ENCODE peak calls at places on chromosome 6, in nine cellular contexts. J is adrenal gland; P is endothelial cell of umbilical vein; L is ovary; K is CD8-positive, alpha-beta T cell; I is prostate gland; A is IMR-90; D is stomach; M is pancreas. X is an unnamed sample.

GRCh38 chr6:45185403-45186251 is 142.5 kb upstream of the RUNX2 start:
- DNase-seq in A (no peak), D (no peak), J (no peak), P (no peak), I (no peak), K (peak; percentile 22), L (no peak), M (no peak), X (no peak)

GRCh38 chr6:24918641-24919403 is 16.9 kb downstream of the RIPOR2 start:
- DNase-seq in P (no peak), A (no peak), L (no peak), J (no peak), I (no peak), M (no peak), K (no peak), D (no peak), X (no peak)

GRCh38 chr6:139981066-139981624 is 606.7 kb upstream of the CITED2 start:
- DNase-seq in L (no peak), A (no peak), D (no peak), P (no peak), K (no peak), I (no peak), J (no peak), M (no peak), X (no peak)

GRCh38 chr6:109869398-109870165 is 108.5 kb upstream of the GPR6 start:
- DNase-seq in M (no peak), D (no peak), L (peak; percentile 60), J (no peak), I (no peak), P (no peak), A (peak; percentile 21), K (no peak), X (no peak)

GRCh38 chr6:3094815-3095214 is 23.7 kb upstream of the BPHL start:
- DNase-seq in P (no peak), J (no peak), L (no peak), K (no peak), M (no peak), D (no peak), I (no peak), A (no peak), X (no peak)

GRCh38 chr6:168330403-168330802 is 10.8 kb upstream of the DACT2 start:
- DNase-seq in P (no peak), L (no peak), K (no peak), M (no peak), A (no peak), I (no peak), D (no peak), J (no peak), X (no peak)

GRCh38 chr6:134177753-134178229 is 125.4 kb upstream of the SLC2A12 start:
- DNase-seq in I (no peak), A (peak; percentile 69), M (no peak), D (no peak), J (no peak), L (no peak), K (no peak), P (no peak), X (no peak)

GRCh38 chr6:79868098-79868722 is 79.1 kb downstream of the ELOVL4 start:
- DNase-seq in K (no peak), J (peak; percentile 41), L (no peak), I (peak; percentile 25), D (no peak), P (peak; percentile 81), A (peak; percentile 62), M (peak; percentile 37), X (no peak)

GRCh38 chr6:130831598-130831997 is 4.4 kb downstream of the SMLR1 start:
- DNase-seq in L (no peak), M (no peak), I (no peak), P (no peak), A (no peak), D (no peak), K (no peak), J (no peak), X (no peak)

GRCh38 chr6:71072508-71072907 is 115.6 kb upstream of the B3GAT2 start:
- DNase-seq in A (peak; percentile 11), L (no peak), I (no peak), K (no peak), M (no peak), D (no peak), P (no peak), J (no peak), X (no peak)

GRCh38 chr6:55239099-55239498 is 64.8 kb downstream of the HCRTR2 start:
- DNase-seq in J (no peak), M (peak; percentile 55), D (no peak), P (peak; percentile 28), A (no peak), I (no peak), K (no peak), L (no peak), X (no peak)

GRCh38 chr6:105824732-105825131 is 261.4 kb upstream of the PRDM1 start:
- DNase-seq in M (no peak), I (no peak), L (no peak), P (no peak), J (no peak), D (no peak), A (peak; percentile 81), K (no peak), X (no peak)

GRCh38 chr6:170291271-170292110 is 613 bp upstream of the DLL1 start:
- DNase-seq in L (no peak), D (peak; percentile 57), I (peak; percentile 72), P (peak; percentile 44), K (peak; percentile 55), A (no peak), J (no peak), M (no peak), X (no peak)

GRCh38 chr6:33410711-33411631 is at the start of gene PHF1:
- DNase-seq in D (peak; percentile 77), I (peak; percentile 76), J (no peak), P (peak; percentile 46), M (peak; percentile 78), K (peak; percentile 91), A (peak; percentile 80), L (peak; percentile 84), X (peak; percentile 54)

GRCh38 chr6:4301871-4302270 is 166.5 kb upstream of the ECI2 start:
- DNase-seq in D (no peak), J (no peak), P (no peak), I (no peak), K (no peak), L (no peak), M (no peak), A (no peak), X (no peak)

GRCh38 chr6:4300917-4301316 is 165.5 kb upstream of the ECI2 start:
- DNase-seq in J (no peak), D (no peak), A (no peak), P (no peak), K (no peak), L (no peak), I (no peak), M (no peak), X (no peak)

GRCh38 chr6:4296552-4296951 is 161.2 kb upstream of the ECI2 start:
- DNase-seq in A (no peak), M (no peak), D (no peak), L (no peak), I (no peak), J (no peak), P (no peak), K (no peak), X (no peak)

GRCh38 chr6:4297348-4297747 is 162.0 kb upstream of the ECI2 start:
- DNase-seq in A (no peak), I (no peak), M (no peak), P (no peak), K (no peak), D (no peak), J (no peak), L (no peak), X (peak; percentile 47)

GRCh38 chr6:4299476-4299875 is 164.1 kb upstream of the ECI2 start:
- DNase-seq in A (no peak), I (no peak), P (peak; percentile 22), D (no peak), K (no peak), J (no peak), M (no peak), L (no peak), X (no peak)
- H3K4me3 ChIP-seq in A (no peak overlapping the region), I (no peak overlapping the region), P (no peak overlapping the region), D (no peak overlapping the region), K (no peak overlapping the region), J (no peak overlapping the region), M (no peak overlapping the region), L (no peak overlapping the region), X (no peak overlapping the region)

GRCh38 chr6:144216668-144217218 is 66.4 kb downstream of the STX11 start:
- DNase-seq in A (no peak), P (no peak), M (no peak), D (no peak), K (peak; percentile 70), L (no peak), J (no peak), I (no peak), X (no peak)
- TF ChIP-seq CTCF in A (peak; percentile 15), P (peak; percentile 25), M (no peak), D (no peak), K (no peak), L (no peak), J (no peak), I (no peak), X (no peak)

DNA sequence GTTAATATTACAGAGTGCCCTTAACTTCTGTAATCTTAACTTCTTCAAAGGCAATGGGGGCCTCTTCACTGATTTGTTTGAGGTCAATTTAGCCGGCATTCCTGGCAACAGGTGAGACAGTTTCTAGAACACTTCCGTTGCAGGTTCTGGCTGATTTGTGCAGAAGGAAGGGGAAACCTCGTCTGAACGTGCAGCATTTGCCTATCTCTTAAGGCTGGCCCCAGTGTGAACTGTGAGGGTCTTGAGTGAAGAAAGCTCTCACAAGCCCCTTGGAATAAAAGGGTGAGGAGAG is 3.5 kb upstream of the COL12A1 start:
- DNase-seq in P (no peak), K (no peak), I (no peak), A (no peak), D (no peak), L (no peak), J (no peak), M (no peak), X (no peak)
- H3K4me1 ChIP-seq in P (peaks cover 26% of the 10 kb centered on the region), K (peaks cover 43% of the 10 kb centered on the region), I (no peaks in the 10 kb centered on the region), A (peaks cover 15% of the 10 kb centered on the region), D (peaks cover 54% of the 10 kb centered on the region), L (peaks cover 1% of the 10 kb centered on the region), J (peaks cover 20% of the 10 kb centered on the region), M (peaks cover 6% of the 10 kb centered on the region), X (peaks cover 9% of the 10 kb centered on the region)

GRCh38 chr6:6748001-6748400 is 159.5 kb downstream of the LY86 start:
- DNase-seq in A (no peak), D (no peak), J (no peak), I (no peak), K (no peak), M (no peak), L (peak; percentile 31), P (no peak), X (no peak)
- H3K4me3 ChIP-seq in A (no peak overlapping the region), D (no peak overlapping the region), J (no peak overlapping the region), I (no peak overlapping the region), K (no peak overlapping the region), M (no peak overlapping the region), L (no peak overlapping the region), P (no peak overlapping the region), X (no peak overlapping the region)

X was measured in lung.